ENCODE peak calls at places on chromosomes 16 and 17, in ten cellular contexts. One of them, this sample, is unnamed.

GRCh38 chr17:17506893-17507464 is 10.8 kb upstream of the RASD1 start:
- DNase-seq in transverse colon: no peak
- DNase-seq in AG04449: no peak
- DNase-seq in prostate gland: no peak
- DNase-seq in activated CD8-positive, alpha-beta T cell treated with anti-CD3 and anti-CD28 coated beads for 36 hours: no peak
- DNase-seq in stomach: peak
- DNase-seq in hepatocyte: no peak
- DNase-seq in foreskin keratinocyte: no peak
- DNase-seq in CD4-positive, alpha-beta T cell: no peak
- DNase-seq in uterus: no peak
- DNase-seq in this sample: no peak

GRCh38 chr17:6643460-6644125 is 2.7 kb downstream of the TXNDC17 start:
- DNase-seq in transverse colon: no peak
- DNase-seq in AG04449: no peak
- DNase-seq in prostate gland: no peak
- DNase-seq in activated CD8-positive, alpha-beta T cell treated with anti-CD3 and anti-CD28 coated beads for 36 hours: no peak
- DNase-seq in stomach: no peak
- DNase-seq in hepatocyte: no peak
- DNase-seq in foreskin keratinocyte: peak
- DNase-seq in CD4-positive, alpha-beta T cell: no peak
- DNase-seq in uterus: no peak
- DNase-seq in this sample: no peak

GRCh38 chr17:19386276-19386863 is 620 bp downstream of the MFAP4 start:
- DNase-seq in transverse colon: peak
- DNase-seq in AG04449: no peak
- DNase-seq in prostate gland: no peak
- DNase-seq in activated CD8-positive, alpha-beta T cell treated with anti-CD3 and anti-CD28 coated beads for 36 hours: no peak
- DNase-seq in stomach: peak
- DNase-seq in hepatocyte: peak
- DNase-seq in foreskin keratinocyte: peak
- DNase-seq in CD4-positive, alpha-beta T cell: no peak
- DNase-seq in uterus: peak
- DNase-seq in this sample: no peak

GRCh38 chr17:43814714-43815113 is 18.2 kb downstream of the MPP3 start:
- DNase-seq in transverse colon: no peak
- DNase-seq in AG04449: no peak
- DNase-seq in prostate gland: no peak
- DNase-seq in activated CD8-positive, alpha-beta T cell treated with anti-CD3 and anti-CD28 coated beads for 36 hours: no peak
- DNase-seq in stomach: no peak
- DNase-seq in hepatocyte: no peak
- DNase-seq in foreskin keratinocyte: peak
- DNase-seq in CD4-positive, alpha-beta T cell: no peak
- DNase-seq in uterus: no peak
- DNase-seq in this sample: no peak

GRCh38 chr17:35449371-35449931 is 885 bp upstream of the SLFN13 start:
- DNase-seq in transverse colon: peak
- DNase-seq in AG04449: no peak
- DNase-seq in prostate gland: no peak
- DNase-seq in activated CD8-positive, alpha-beta T cell treated with anti-CD3 and anti-CD28 coated beads for 36 hours: no peak
- DNase-seq in stomach: peak
- DNase-seq in hepatocyte: peak
- DNase-seq in foreskin keratinocyte: no peak
- DNase-seq in CD4-positive, alpha-beta T cell: no peak
- DNase-seq in uterus: no peak
- DNase-seq in this sample: no peak

GRCh38 chr16:31331141-31331764 is 23.7 kb upstream of the ITGAX start:
- DNase-seq in transverse colon: no peak
- DNase-seq in AG04449: no peak
- DNase-seq in prostate gland: no peak
- DNase-seq in activated CD8-positive, alpha-beta T cell treated with anti-CD3 and anti-CD28 coated beads for 36 hours: peak
- DNase-seq in stomach: no peak
- DNase-seq in hepatocyte: no peak
- DNase-seq in foreskin keratinocyte: no peak
- DNase-seq in CD4-positive, alpha-beta T cell: no peak
- DNase-seq in uterus: no peak
- DNase-seq in this sample: no peak

GRCh38 chr16:60151987-60152386 is 1417.9 kb upstream of the GOT2 start:
- DNase-seq in transverse colon: no peak
- DNase-seq in AG04449: no peak
- DNase-seq in prostate gland: no peak
- DNase-seq in activated CD8-positive, alpha-beta T cell treated with anti-CD3 and anti-CD28 coated beads for 36 hours: no peak
- DNase-seq in stomach: no peak
- DNase-seq in hepatocyte: peak
- DNase-seq in foreskin keratinocyte: no peak
- DNase-seq in CD4-positive, alpha-beta T cell: no peak
- DNase-seq in uterus: no peak
- DNase-seq in this sample: no peak

GRCh38 chr16:81586421-81586820 is 141.8 kb downstream of the CMIP start:
- DNase-seq in transverse colon: no peak
- DNase-seq in AG04449: no peak
- DNase-seq in prostate gland: no peak
- DNase-seq in activated CD8-positive, alpha-beta T cell treated with anti-CD3 and anti-CD28 coated beads for 36 hours: no peak
- DNase-seq in stomach: no peak
- DNase-seq in hepatocyte: peak
- DNase-seq in foreskin keratinocyte: peak
- DNase-seq in CD4-positive, alpha-beta T cell: no peak
- DNase-seq in uterus: no peak
- DNase-seq in this sample: no peak

GRCh38 chr16:19760336-19761060 is 42.4 kb downstream of the IQCK start:
- DNase-seq in transverse colon: no peak
- DNase-seq in AG04449: no peak
- DNase-seq in prostate gland: no peak
- DNase-seq in activated CD8-positive, alpha-beta T cell treated with anti-CD3 and anti-CD28 coated beads for 36 hours: no peak
- DNase-seq in stomach: no peak
- DNase-seq in hepatocyte: no peak
- DNase-seq in foreskin keratinocyte: no peak
- DNase-seq in CD4-positive, alpha-beta T cell: no peak
- DNase-seq in uterus: no peak
- DNase-seq in this sample: no peak

GRCh38 chr16:53372942-53373871 is 61.1 kb upstream of the RBL2 start:
- DNase-seq in transverse colon: peak
- DNase-seq in AG04449: no peak
- DNase-seq in prostate gland: peak
- DNase-seq in activated CD8-positive, alpha-beta T cell treated with anti-CD3 and anti-CD28 coated beads for 36 hours: peak
- DNase-seq in stomach: peak
- DNase-seq in hepatocyte: no peak
- DNase-seq in foreskin keratinocyte: peak
- DNase-seq in CD4-positive, alpha-beta T cell: peak
- DNase-seq in uterus: no peak
- DNase-seq in this sample: no peak

DNA sequence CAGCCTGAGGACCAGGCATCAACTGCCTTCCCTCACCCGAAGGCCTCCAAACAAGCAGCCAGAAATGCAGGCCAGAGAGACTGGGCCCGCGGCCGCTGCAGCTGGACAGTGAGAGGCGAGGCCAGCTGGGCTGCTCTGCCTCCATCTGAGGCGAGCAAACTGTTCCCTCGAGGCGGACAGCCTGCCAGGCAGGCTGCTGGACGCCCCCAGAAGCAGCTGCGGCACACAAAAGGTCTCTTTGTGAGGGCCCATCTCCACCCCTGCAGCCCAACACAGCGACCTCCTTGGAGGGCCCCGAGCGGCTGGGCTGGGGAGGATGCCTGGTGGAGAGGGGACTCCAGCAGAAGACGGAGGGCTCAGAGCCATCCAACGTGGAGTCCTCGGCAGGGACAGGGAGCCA is 4.7 kb downstream of the CORO7 start:
- DNase-seq in transverse colon: no peak
- DNase-seq in AG04449: no peak
- DNase-seq in prostate gland: no peak
- DNase-seq in activated CD8-positive, alpha-beta T cell treated with anti-CD3 and anti-CD28 coated beads for 36 hours: no peak
- DNase-seq in stomach: no peak
- DNase-seq in hepatocyte: no peak
- DNase-seq in foreskin keratinocyte: no peak
- DNase-seq in CD4-positive, alpha-beta T cell: no peak
- DNase-seq in uterus: no peak
- DNase-seq in this sample: no peak
- TF ChIP-seq CTCF in transverse colon: no peak
- TF ChIP-seq CTCF in AG04449: no peak
- TF ChIP-seq CTCF in prostate gland: no peak
- TF ChIP-seq CTCF in activated CD8-positive, alpha-beta T cell treated with anti-CD3 and anti-CD28 coated beads for 36 hours: no peak
- TF ChIP-seq CTCF in stomach: no peak
- TF ChIP-seq CTCF in hepatocyte: no peak
- TF ChIP-seq CTCF in foreskin keratinocyte: no peak
- TF ChIP-seq CTCF in CD4-positive, alpha-beta T cell: no peak
- TF ChIP-seq CTCF in uterus: no peak
- TF ChIP-seq CTCF in this sample: no peak

GRCh38 chr17:28842282-28843012 is at the start of gene FAM222B:
- DNase-seq in transverse colon: peak
- DNase-seq in AG04449: no peak
- DNase-seq in prostate gland: peak
- DNase-seq in activated CD8-positive, alpha-beta T cell treated with anti-CD3 and anti-CD28 coated beads for 36 hours: peak
- DNase-seq in stomach: peak
- DNase-seq in hepatocyte: peak
- DNase-seq in foreskin keratinocyte: peak
- DNase-seq in CD4-positive, alpha-beta T cell: peak
- DNase-seq in uterus: peak
- DNase-seq in this sample: peak
- TF ChIP-seq CTCF in transverse colon: no peak
- TF ChIP-seq CTCF in AG04449: peak
- TF ChIP-seq CTCF in prostate gland: no peak
- TF ChIP-seq CTCF in activated CD8-positive, alpha-beta T cell treated with anti-CD3 and anti-CD28 coated beads for 36 hours: no peak
- TF ChIP-seq CTCF in stomach: no peak
- TF ChIP-seq CTCF in hepatocyte: no peak
- TF ChIP-seq CTCF in foreskin keratinocyte: no peak
- TF ChIP-seq CTCF in CD4-positive, alpha-beta T cell: no peak
- TF ChIP-seq CTCF in uterus: peak
- TF ChIP-seq CTCF in this sample: no peak

GRCh38 chr17:64497565-64498035 is 746 bp upstream of the POLG2 start:
- DNase-seq in transverse colon: no peak
- DNase-seq in AG04449: no peak
- DNase-seq in prostate gland: no peak
- DNase-seq in activated CD8-positive, alpha-beta T cell treated with anti-CD3 and anti-CD28 coated beads for 36 hours: no peak
- DNase-seq in stomach: no peak
- DNase-seq in hepatocyte: no peak
- DNase-seq in foreskin keratinocyte: no peak
- DNase-seq in CD4-positive, alpha-beta T cell: no peak
- DNase-seq in uterus: no peak
- DNase-seq in this sample: no peak

GRCh38 chr17:64496348-64496785 is 487 bp downstream of the POLG2 start:
- DNase-seq in transverse colon: no peak
- DNase-seq in AG04449: no peak
- DNase-seq in prostate gland: no peak
- DNase-seq in activated CD8-positive, alpha-beta T cell treated with anti-CD3 and anti-CD28 coated beads for 36 hours: no peak
- DNase-seq in stomach: no peak
- DNase-seq in hepatocyte: no peak
- DNase-seq in foreskin keratinocyte: no peak
- DNase-seq in CD4-positive, alpha-beta T cell: no peak
- DNase-seq in uterus: no peak
- DNase-seq in this sample: no peak

GRCh38 chr17:64498308-64499203 is 1.7 kb upstream of the POLG2 start:
- DNase-seq in transverse colon: no peak
- DNase-seq in AG04449: no peak
- DNase-seq in prostate gland: no peak
- DNase-seq in activated CD8-positive, alpha-beta T cell treated with anti-CD3 and anti-CD28 coated beads for 36 hours: no peak
- DNase-seq in stomach: no peak
- DNase-seq in hepatocyte: no peak
- DNase-seq in foreskin keratinocyte: peak
- DNase-seq in CD4-positive, alpha-beta T cell: no peak
- DNase-seq in uterus: no peak
- DNase-seq in this sample: no peak

GRCh38 chr17:64494121-64494520 is 2.7 kb downstream of the POLG2 start:
- DNase-seq in transverse colon: no peak
- DNase-seq in AG04449: no peak
- DNase-seq in prostate gland: no peak
- DNase-seq in activated CD8-positive, alpha-beta T cell treated with anti-CD3 and anti-CD28 coated beads for 36 hours: no peak
- DNase-seq in stomach: no peak
- DNase-seq in hepatocyte: no peak
- DNase-seq in foreskin keratinocyte: no peak
- DNase-seq in CD4-positive, alpha-beta T cell: no peak
- DNase-seq in uterus: no peak
- DNase-seq in this sample: no peak

GRCh38 chr17:64496786-64497564 is at the start of gene POLG2:
- DNase-seq in transverse colon: peak
- DNase-seq in AG04449: peak
- DNase-seq in prostate gland: peak
- DNase-seq in activated CD8-positive, alpha-beta T cell treated with anti-CD3 and anti-CD28 coated beads for 36 hours: peak
- DNase-seq in stomach: peak
- DNase-seq in hepatocyte: peak
- DNase-seq in foreskin keratinocyte: peak
- DNase-seq in CD4-positive, alpha-beta T cell: peak
- DNase-seq in uterus: peak
- DNase-seq in this sample: peak
- TF ChIP-seq CTCF in transverse colon: peak
- TF ChIP-seq CTCF in AG04449: peak
- TF ChIP-seq CTCF in prostate gland: no peak
- TF ChIP-seq CTCF in activated CD8-positive, alpha-beta T cell treated with anti-CD3 and anti-CD28 coated beads for 36 hours: peak
- TF ChIP-seq CTCF in stomach: peak
- TF ChIP-seq CTCF in hepatocyte: peak
- TF ChIP-seq CTCF in foreskin keratinocyte: peak
- TF ChIP-seq CTCF in CD4-positive, alpha-beta T cell: peak
- TF ChIP-seq CTCF in uterus: peak
- TF ChIP-seq CTCF in this sample: peak

GRCh38 chr17:1834378-1835149 is 4.8 kb downstream of the RPA1 start:
- DNase-seq in transverse colon: no peak
- DNase-seq in AG04449: no peak
- DNase-seq in prostate gland: no peak
- DNase-seq in activated CD8-positive, alpha-beta T cell treated with anti-CD3 and anti-CD28 coated beads for 36 hours: peak
- DNase-seq in stomach: no peak
- DNase-seq in hepatocyte: no peak
- DNase-seq in foreskin keratinocyte: no peak
- DNase-seq in CD4-positive, alpha-beta T cell: no peak
- DNase-seq in uterus: no peak
- DNase-seq in this sample: no peak

GRCh38 chr17:1830288-1830687 is 483 bp downstream of the RPA1 start:
- DNase-seq in transverse colon: peak
- DNase-seq in AG04449: no peak
- DNase-seq in prostate gland: peak
- DNase-seq in activated CD8-positive, alpha-beta T cell treated with anti-CD3 and anti-CD28 coated beads for 36 hours: peak
- DNase-seq in stomach: no peak
- DNase-seq in hepatocyte: peak
- DNase-seq in foreskin keratinocyte: peak
- DNase-seq in CD4-positive, alpha-beta T cell: no peak
- DNase-seq in uterus: no peak
- DNase-seq in this sample: no peak

GRCh38 chr17:1829189-1829578 is 518 bp downstream of the SMYD4 start:
- DNase-seq in transverse colon: peak
- DNase-seq in AG04449: no peak
- DNase-seq in prostate gland: no peak
- DNase-seq in activated CD8-positive, alpha-beta T cell treated with anti-CD3 and anti-CD28 coated beads for 36 hours: peak
- DNase-seq in stomach: no peak
- DNase-seq in hepatocyte: peak
- DNase-seq in foreskin keratinocyte: peak
- DNase-seq in CD4-positive, alpha-beta T cell: no peak
- DNase-seq in uterus: peak
- DNase-seq in this sample: no peak

DNA sequence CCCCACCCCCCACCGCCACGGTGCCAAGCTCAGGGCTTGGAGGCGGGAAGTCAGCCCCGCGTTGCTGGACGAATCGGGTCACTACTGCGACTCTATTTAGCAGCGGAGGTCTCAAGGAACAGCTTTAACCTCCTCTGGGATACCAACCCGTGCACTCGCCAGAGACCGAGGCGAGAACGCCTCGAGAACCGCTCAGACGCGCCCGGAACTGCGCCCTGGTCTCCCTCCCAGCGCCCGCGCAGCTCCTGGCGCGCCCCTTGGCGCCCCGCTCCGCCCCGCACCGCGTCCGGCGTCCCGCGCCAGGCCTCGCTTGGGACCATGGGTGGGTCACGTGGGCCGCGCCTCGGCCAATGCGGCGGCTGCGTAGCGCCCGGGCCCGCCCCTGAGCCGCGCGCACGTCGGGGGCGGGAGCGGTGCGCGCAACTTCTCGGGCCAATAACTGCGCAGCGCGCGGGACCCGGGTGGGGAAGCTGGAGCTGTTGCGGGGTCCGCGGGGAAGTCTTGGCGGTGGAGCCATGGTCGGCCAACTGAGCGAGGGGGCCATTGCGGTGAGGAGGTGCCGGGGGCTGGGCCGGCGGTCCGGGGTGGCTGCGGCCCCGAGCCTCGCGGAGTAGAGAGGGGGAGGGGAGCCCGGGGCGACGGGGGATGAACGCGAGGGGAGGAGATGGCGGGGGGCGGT is at the start of the genes RPA1 and SMYD4:
- DNase-seq in transverse colon: peak
- DNase-seq in AG04449: no peak
- DNase-seq in prostate gland: peak
- DNase-seq in activated CD8-positive, alpha-beta T cell treated with anti-CD3 and anti-CD28 coated beads for 36 hours: peak
- DNase-seq in stomach: peak
- DNase-seq in hepatocyte: peak
- DNase-seq in foreskin keratinocyte: peak
- DNase-seq in CD4-positive, alpha-beta T cell: peak
- DNase-seq in uterus: peak
- DNase-seq in this sample: peak
- TF ChIP-seq CTCF in transverse colon: no peak
- TF ChIP-seq CTCF in AG04449: no peak
- TF ChIP-seq CTCF in prostate gland: no peak
- TF ChIP-seq CTCF in activated CD8-positive, alpha-beta T cell treated with anti-CD3 and anti-CD28 coated beads for 36 hours: no peak
- TF ChIP-seq CTCF in stomach: no peak
- TF ChIP-seq CTCF in hepatocyte: no peak
- TF ChIP-seq CTCF in foreskin keratinocyte: no peak
- TF ChIP-seq CTCF in CD4-positive, alpha-beta T cell: no peak
- TF ChIP-seq CTCF in uterus: no peak
- TF ChIP-seq CTCF in this sample: no peak